ENCODE peak calls at places on chromosomes 13 and 19, in four cellular contexts. K is HepG2, O is A549, J is GM12878. Y is an unnamed sample.

GRCh38 chr19:52369463-52370340 is at the start of gene ZNF880:
- DNase-seq in O (peak), J (peak), K (no peak), Y (peak)

GRCh38 chr19:50000038-50000890 is 24.9 kb downstream of the VRK3 start:
- DNase-seq in O (no peak), K (no peak), J (no peak), Y (no peak)

GRCh38 chr13:53439439-53440225 is 411.0 kb downstream of the OLFM4 start:
- DNase-seq in J (no peak), K (no peak), O (no peak), Y (no peak)

GRCh38 chr13:106709509-106709908 is 141.6 kb upstream of the ARGLU1 start:
- DNase-seq in J (no peak), K (no peak), O (no peak), Y (no peak)

GRCh38 chr13:79990048-79990447 is 350.9 kb downstream of the SPRY2 start:
- DNase-seq in J (no peak), O (no peak), K (no peak), Y (no peak)

GRCh38 chr13:62537593-62537992 is 1121.9 kb upstream of the PCDH20 start:
- DNase-seq in K (no peak), O (no peak), J (no peak), Y (no peak)

GRCh38 chr13:28705734-28706133 is 13.0 kb downstream of the SLC46A3 start:
- DNase-seq in J (no peak), K (no peak), O (no peak), Y (no peak)

GRCh38 chr13:65911546-65912193 is 1318.5 kb downstream of the PCDH9 start:
- DNase-seq in O (no peak), K (no peak), J (no peak), Y (no peak)

GRCh38 chr13:47110141-47110540 is 213.3 kb upstream of the HTR2A start:
- DNase-seq in K (no peak), O (no peak), J (no peak), Y (no peak)

GRCh38 chr13:110714798-110715394 is 1.4 kb downstream of the ING1 start:
- DNase-seq in K (peak), J (no peak), O (no peak), Y (no peak)

GRCh38 chr13:99585609-99586008 is 84.3 kb downstream of the TM9SF2 start:
- DNase-seq in J (no peak), K (no peak), O (no peak), Y (no peak)

GRCh38 chr19:29479941-29480340 is 45.9 kb upstream of the VSTM2B start:
- DNase-seq in O (no peak), K (no peak), J (no peak), Y (no peak)

GRCh38 chr13:23433171-23434153 is at the start of gene SACS:
- DNase-seq in K (no peak), J (no peak), O (peak), Y (no peak)

GRCh38 chr19:49407482-49408015 is 15.7 kb downstream of the PTH2 start:
- DNase-seq in J (no peak), O (no peak), K (no peak), Y (no peak)

GRCh38 chr19:6076675-6077463 is 33.4 kb downstream of the RFX2 start:
- DNase-seq in O (peak), K (no peak), J (no peak), Y (no peak)

GRCh38 chr19:15136234-15136954 is 29.2 kb downstream of the SYDE1 start:
- DNase-seq in O (no peak), K (no peak), J (no peak), Y (no peak)

GRCh38 chr19:39974377-39975155 is 3.6 kb downstream of the PSMC4 start:
- DNase-seq in J (no peak), K (no peak), O (no peak), Y (no peak)

DNA sequence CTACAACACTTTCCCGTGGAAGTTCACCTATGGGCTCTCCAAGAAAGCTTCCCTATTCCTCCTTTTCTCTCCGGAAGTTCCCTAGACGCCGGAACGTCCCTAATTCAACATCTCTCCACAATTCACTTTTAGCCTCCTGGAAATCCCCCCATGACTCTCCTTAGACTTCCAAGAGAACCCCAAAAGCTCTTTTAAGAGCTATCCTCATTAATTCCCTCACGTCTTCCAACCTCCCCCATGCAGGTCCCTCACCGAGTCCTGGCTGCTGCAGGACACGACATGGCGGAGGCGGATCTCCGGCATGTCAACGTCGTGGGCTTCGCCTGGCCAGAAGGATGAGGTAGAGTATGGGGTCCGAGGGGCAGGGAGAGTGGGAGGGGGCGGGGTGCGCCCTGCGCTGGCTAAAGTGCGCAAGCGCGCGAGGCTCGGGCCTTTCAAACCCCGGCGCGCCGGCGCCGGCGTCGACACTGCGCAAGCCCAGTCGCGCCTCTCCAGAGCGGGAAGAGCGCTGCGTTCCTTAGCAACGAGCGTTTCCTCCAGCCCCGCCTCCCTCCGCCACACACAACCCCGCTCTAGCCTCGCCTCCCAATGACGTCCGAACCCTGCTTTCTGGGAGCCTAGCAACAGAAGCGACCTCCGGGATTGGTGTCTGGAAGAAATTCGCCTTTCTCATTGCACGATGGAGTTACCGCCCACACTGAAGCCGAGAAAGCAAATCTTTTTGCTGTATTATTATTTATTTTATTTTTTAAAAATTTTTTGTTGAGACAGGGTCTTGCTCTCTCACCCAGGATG is at the start of the genes PINLYP and XRCC1:
- DNase-seq in J (peak), O (peak), K (peak), Y (peak)
- TF ChIP-seq REST in J (no peak), O (no peak), K (no peak), Y (no peak)

DNA sequence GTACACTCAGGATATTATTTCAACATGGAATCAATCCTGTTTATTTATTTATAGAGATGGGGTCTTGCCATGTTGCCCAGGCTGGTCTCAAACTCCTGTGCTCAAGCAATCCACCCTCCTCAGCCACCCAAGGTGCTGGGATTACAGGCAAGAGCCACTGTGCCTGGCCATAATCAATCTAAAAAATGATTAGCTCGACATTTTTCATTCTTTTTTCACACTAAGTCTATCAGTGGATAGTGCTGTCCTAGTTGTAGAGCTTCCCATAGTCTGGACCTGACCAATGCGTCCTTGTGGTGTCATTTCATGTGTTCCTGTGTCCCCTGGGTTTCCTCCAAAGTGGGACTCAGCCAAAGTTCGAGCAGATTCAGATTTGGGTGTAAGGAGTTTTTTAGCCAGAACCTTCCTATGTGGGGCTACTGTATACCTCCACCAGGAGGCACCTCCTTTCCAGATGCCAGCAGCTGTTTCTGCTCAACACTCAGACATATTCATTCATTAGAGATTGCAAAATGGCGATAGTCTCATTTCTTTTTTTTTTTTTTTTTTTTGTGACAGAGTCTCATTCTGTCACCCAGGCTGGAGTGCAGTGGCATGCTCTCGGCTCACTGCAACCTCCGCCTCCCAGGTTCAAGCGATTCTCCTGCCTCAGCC is 61.1 kb downstream of the MAP4K1 start:
- DNase-seq in J (peak), K (no peak), O (peak), Y (peak)
- TF ChIP-seq POLR2AphosphoS2 in J (no peak), K (no peak), O (no peak), Y (no peak)

DNA sequence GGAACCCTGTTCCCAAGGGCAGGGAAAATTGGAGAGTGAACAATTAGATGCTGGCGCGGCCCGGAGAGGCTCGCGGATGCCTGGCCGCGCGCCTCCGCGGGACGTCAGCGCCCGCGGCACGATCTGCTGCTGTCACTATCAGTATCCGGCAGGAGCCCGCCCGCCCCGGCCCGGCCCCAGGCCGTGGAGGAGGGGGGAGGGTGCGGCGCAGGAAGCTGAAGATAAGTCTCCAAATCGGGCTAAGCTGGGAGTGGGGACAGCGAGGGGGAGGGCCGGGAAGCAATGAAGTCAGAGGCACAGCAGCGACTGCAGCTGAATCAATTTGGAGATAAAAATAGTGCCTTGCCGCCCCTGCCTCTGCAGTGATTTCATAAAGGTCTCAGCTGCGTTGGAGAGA is 441.5 kb upstream of the KLF12 start:
- DNase-seq in O (peak), K (no peak), J (no peak), Y (peak)
- TF ChIP-seq REST in O (no peak), K (no peak), J (no peak), Y (no peak)

GRCh38 chr19:35040474-35040825 is 1.1 kb upstream of the HPN start:
- DNase-seq in K (no peak), O (no peak), J (no peak), Y (no peak)

GRCh38 chr19:35039881-35040456 is 1.6 kb upstream of the HPN start:
- DNase-seq in K (peak), O (no peak), J (no peak), Y (no peak)

GRCh38 chr19:35040826-35041547 is 534 bp upstream of the HPN start:
- DNase-seq in K (peak), J (no peak), O (no peak), Y (peak)

GRCh38 chr19:35038623-35039512 is 2.7 kb upstream of the HPN start:
- DNase-seq in K (no peak), J (no peak), O (no peak), Y (no peak)

GRCh38 chr19:35037716-35038622 is 3.6 kb upstream of the HPN start:
- DNase-seq in K (no peak), O (no peak), J (peak), Y (no peak)
- TF ChIP-seq POLR2AphosphoS2 in K (no peak), O (no peak), J (no peak), Y (no peak)

Y was measured in K562.